ENCODE peak calls at places on chromosome X, in six cellular contexts. H is suprapubic skin, I is mammary epithelial cell, S is upper lobe of left lung, K is PC-9, R is GM23248. D is an unnamed sample.
A peak's percentile ranks its signal among the peaks of the same experiment; 100 is the strongest.

GRCh38 chrX:119694601-119695534 is 1.9 kb upstream of the SEPTIN6 start:
- DNase-seq in R (no peak), K (no peak), H (no peak), S (no peak), I (no peak), D (no peak)

GRCh38 chrX:10630320-10630719 is 9.9 kb upstream of the MID1 start:
- DNase-seq in K (no peak), S (no peak), H (no peak), I (no peak), R (no peak), D (no peak)

GRCh38 chrX:997631-998137 is 214.8 kb downstream of the CRLF2 start:
- DNase-seq in R (no peak), I (no peak), S (no peak), H (peak; percentile 45), K (no peak), D (no peak)

GRCh38 chrX:84168095-84168494 is 19.9 kb downstream of the RPS6KA6 start:
- DNase-seq in S (no peak), H (no peak), K (no peak), R (peak; percentile 65), I (peak; percentile 13), D (no peak)

GRCh38 chrX:75273483-75273882 is 402 bp upstream of the UPRT start:
- DNase-seq in K (no peak), S (no peak), I (no peak), H (no peak), R (no peak), D (peak; percentile 5)

GRCh38 chrX:36957425-36958328 is 50.5 kb upstream of the FAM47C start:
- DNase-seq in K (no peak), R (no peak), I (no peak), S (peak; percentile 87), H (no peak), D (peak; percentile 79)

GRCh38 chrX:16524327-16524726 is 125.6 kb upstream of the S100G start:
- DNase-seq in I (no peak), K (no peak), S (no peak), H (no peak), R (no peak), D (no peak)

GRCh38 chrX:115266300-115266699 is 23.2 kb upstream of the LUZP4 start:
- DNase-seq in S (no peak), H (no peak), I (peak; percentile 14), K (no peak), R (peak; percentile 29), D (no peak)

GRCh38 chrX:34770511-34770910 is 113.4 kb upstream of the TMEM47 start:
- DNase-seq in I (no peak), K (no peak), R (peak; percentile 23), S (no peak), H (no peak), D (no peak)

DNA sequence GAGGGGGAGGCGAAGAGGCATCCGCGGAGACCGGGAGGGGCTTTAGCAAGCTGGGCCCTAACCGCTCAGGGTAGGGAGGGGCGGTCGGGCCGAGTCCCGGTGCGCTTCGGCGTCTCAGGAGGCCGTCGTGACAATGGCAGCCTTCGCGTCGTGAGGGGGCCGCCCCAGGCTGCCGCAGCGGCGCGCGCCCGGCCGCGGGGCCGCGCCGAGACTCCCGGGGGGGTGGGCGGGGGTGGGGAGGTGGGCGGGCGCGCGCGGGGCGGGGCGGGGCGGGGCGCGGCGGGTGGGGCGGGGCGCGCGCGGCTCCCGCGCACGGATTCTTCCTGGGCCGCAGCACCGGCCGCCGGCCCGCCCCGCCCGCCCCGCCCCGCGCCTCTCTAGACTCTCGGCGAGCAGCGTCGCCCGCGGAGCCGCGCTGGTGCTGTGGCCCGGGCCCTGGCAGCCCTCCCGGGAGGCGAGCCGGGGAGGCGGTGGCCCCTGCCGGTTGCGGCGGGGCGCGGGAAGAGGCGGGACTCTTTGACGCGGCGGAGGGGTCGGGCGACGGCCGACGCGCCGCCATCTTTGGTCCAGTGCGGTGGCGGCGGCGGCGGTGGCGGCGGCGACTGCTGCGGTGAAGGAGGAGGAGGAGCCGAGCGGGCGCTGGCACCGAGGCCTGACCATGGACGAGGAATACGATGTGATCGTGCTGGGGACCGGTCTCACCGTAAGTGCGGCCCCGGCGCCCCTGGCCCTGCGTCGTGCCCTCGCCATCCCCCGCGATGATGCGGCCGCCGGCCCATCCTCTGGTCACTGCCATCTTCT is at the start of gene GDI1:
- DNase-seq in S (peak; percentile 94), R (peak; percentile 65), I (no peak), K (no peak), H (no peak), D (peak; percentile 63)
- H3K27ac ChIP-seq in S (peak within 1 kb of the TSS; percentile 86), R (peak within 1 kb of the TSS; percentile 59), I (no peak within 1 kb of the TSS), K (no peak within 1 kb of the TSS), H (peak within 1 kb of the TSS; percentile 88), D (peak within 1 kb of the TSS; percentile 75)

GRCh38 chrX:8803326-8803725 is 2.1 kb upstream of the FAM9A start:
- DNase-seq in S (no peak), I (no peak), R (no peak), H (no peak), K (no peak), D (no peak)
- H3K4me1 ChIP-seq in S (no peaks in the 10 kb centered on the region), I (no peaks in the 10 kb centered on the region), R (no peaks in the 10 kb centered on the region), H (no peaks in the 10 kb centered on the region), K (peaks cover 11% of the 10 kb centered on the region), D (no peaks in the 10 kb centered on the region)

DNA sequence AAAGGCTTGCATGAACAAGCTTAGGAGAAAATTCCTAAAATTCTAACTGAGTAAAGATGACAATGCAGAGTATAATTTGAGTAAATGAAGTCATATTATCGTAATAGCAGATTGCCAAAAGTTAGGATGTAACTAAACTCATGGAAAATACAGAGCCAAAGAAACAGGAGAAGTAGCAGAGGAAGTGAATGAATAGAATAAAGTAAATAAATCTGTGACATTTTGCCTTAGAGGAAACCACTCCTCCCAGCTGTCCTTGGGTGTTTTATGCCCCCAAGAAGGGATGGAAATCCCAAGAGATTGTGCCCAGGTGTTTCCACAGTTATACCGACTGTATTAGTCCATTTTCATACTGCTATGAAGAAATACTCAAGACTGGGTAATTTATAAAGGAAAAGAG is 1.9 kb upstream of the BMX start:
- DNase-seq in S (no peak), R (no peak), K (no peak), I (no peak), H (no peak), D (no peak)
- H3K27ac ChIP-seq in S (no peak overlapping the region), R (no peak overlapping the region), K (no peak overlapping the region), I (peak overlapping the region; percentile 30), H (no peak overlapping the region), D (no peak overlapping the region)

GRCh38 chrX:41705680-41706374 is 17.1 kb downstream of the GPR34 start:
- DNase-seq in S (no peak), R (no peak), H (no peak), I (no peak), K (no peak), D (no peak)
- H3K4me1 ChIP-seq in S (no peaks in the 10 kb centered on the region), R (no peaks in the 10 kb centered on the region), H (no peaks in the 10 kb centered on the region), I (no peaks in the 10 kb centered on the region), K (no peaks in the 10 kb centered on the region), D (no peaks in the 10 kb centered on the region)

DNA sequence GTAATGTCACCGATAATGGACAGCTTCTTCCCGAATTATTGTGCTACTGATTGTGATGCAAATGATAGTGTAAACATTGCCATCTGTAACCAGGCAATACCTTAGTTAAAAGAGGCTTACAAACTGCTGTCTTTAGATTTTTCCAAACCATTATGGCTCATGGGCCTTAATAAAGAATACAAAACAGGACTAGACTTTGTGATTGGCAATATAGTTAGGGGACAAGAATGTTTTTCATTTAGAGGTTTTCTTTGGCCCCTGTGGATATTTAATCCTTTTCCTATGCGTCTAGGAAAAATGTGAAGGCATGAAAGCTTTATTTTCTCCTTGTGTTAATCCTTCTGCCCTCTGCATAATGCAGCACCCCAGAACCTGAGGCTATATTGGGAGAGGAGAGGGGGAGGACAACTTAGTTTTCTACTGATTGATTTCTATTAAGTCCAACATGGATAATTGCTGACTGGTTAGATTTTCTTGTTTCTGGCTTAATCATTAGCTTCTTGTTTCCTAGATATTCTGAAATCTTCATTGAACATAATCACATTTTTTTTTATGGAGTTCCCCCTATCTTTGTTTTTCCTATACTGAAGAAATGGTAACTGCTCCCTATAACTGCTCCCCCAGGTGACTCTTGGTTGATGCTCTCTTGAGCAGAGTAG is 1.9 kb downstream of the PRPS1 start:
- DNase-seq in I (no peak), K (no peak), H (no peak), R (no peak), S (no peak), D (no peak)
- H3K27ac ChIP-seq in I (no peak overlapping the region), K (no peak overlapping the region), H (no peak overlapping the region), R (peak overlapping the region; percentile 77), S (no peak overlapping the region), D (no peak overlapping the region)

DNA sequence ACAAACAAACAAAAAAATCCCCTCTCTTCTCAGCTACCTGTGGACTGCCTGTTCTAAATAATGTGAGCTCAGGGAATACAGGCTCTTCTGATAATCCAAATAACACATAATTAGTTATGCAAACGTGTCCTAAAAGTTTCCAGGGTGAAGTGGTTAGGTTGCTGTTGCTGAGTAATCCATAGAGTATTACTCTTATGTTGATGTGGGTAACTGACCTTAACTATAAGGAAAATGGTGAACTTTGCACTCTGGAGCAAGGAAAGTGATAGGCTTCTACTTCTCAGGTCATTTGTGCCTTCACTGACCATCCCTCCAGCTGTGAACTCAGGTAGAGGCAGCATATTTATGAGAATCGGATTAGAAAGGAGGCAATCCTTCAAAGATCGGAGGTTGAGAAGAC is 19.9 kb downstream of the MSN start:
- DNase-seq in R (no peak), K (no peak), H (no peak), I (no peak), S (no peak), D (no peak)
- H3K4me1 ChIP-seq in R (peaks cover 61% of the 10 kb centered on the region), K (peaks cover 17% of the 10 kb centered on the region), H (peaks cover 49% of the 10 kb centered on the region), I (peaks cover 42% of the 10 kb centered on the region), S (peaks cover 80% of the 10 kb centered on the region), D (no peaks in the 10 kb centered on the region)

GRCh38 chrX:46979340-46979739 is 67.1 kb downstream of the JADE3 start:
- DNase-seq in S (no peak), I (peak; percentile 26), H (no peak), K (no peak), R (peak; percentile 74), D (no peak)
- H3K27ac ChIP-seq in S (no peak overlapping the region), I (peak overlapping the region; percentile 30), H (no peak overlapping the region), K (peak overlapping the region; percentile 74), R (peak overlapping the region; percentile 95), D (no peak overlapping the region)

GRCh38 chrX:68789966-68790365 is 38.9 kb upstream of the EFNB1 start:
- DNase-seq in K (no peak), I (no peak), H (no peak), S (no peak), R (no peak), D (no peak)
- H3K4me1 ChIP-seq in K (no peaks in the 10 kb centered on the region), I (no peaks in the 10 kb centered on the region), H (no peaks in the 10 kb centered on the region), S (no peaks in the 10 kb centered on the region), R (no peaks in the 10 kb centered on the region), D (no peaks in the 10 kb centered on the region)

DNA sequence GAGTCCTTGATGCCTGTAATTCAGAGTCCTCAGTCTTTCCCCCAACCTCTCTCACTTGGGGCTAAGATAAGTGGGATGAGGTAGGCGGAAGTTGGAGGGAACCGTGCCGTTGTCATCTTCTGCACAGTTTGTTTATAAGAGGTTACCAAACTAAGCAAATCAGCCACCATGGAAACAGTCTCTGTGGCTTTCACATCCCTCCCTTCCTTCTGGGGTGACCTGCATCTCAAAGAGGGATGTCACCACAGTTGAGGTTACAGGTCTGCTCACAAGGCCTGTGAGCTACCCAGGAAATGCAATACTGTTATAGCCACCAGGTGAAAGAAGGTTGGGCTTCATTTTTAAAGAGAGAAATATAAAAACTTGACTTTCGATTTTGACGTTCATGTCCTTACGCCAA is 26.3 kb downstream of the RTL5 start:
- DNase-seq in H (no peak), K (no peak), R (no peak), S (no peak), I (no peak), D (no peak)
- H3K27ac ChIP-seq in H (no peak overlapping the region), K (no peak overlapping the region), R (no peak overlapping the region), S (no peak overlapping the region), I (no peak overlapping the region), D (no peak overlapping the region)

D was measured in pancreas.